ENCODE peak calls at places on chromosomes 5 and 9, in eight cellular contexts. One of them, this sample, is unnamed. For H3K4me1, the result is how much of the 10 kb centered on the place peaks cover.

GRCh38 chr9:125805057-125805456 is 57.9 kb downstream of the PBX3 start:
- DNase-seq in SK-N-SH: no peak
- DNase-seq in breast epithelium: no peak
- DNase-seq in GM23338: no peak
- DNase-seq in sigmoid colon: no peak
- DNase-seq in K562: no peak
- DNase-seq in HepG2: no peak
- DNase-seq in GM12878: no peak
- DNase-seq in this sample: no peak

GRCh38 chr5:133035224-133035623 is 8.9 kb upstream of the ZCCHC10 start:
- DNase-seq in SK-N-SH: no peak
- DNase-seq in HepG2: no peak
- DNase-seq in breast epithelium: no peak
- DNase-seq in K562: no peak
- DNase-seq in GM12878: no peak
- DNase-seq in GM23338: no peak
- DNase-seq in sigmoid colon: no peak
- DNase-seq in this sample: no peak

GRCh38 chr5:103801681-103802080 is 239.1 kb upstream of the NUDT12 start:
- DNase-seq in breast epithelium: no peak
- DNase-seq in K562: no peak
- DNase-seq in GM12878: no peak
- DNase-seq in SK-N-SH: no peak
- DNase-seq in HepG2: no peak
- DNase-seq in sigmoid colon: no peak
- DNase-seq in GM23338: no peak
- DNase-seq in this sample: no peak

GRCh38 chr5:154038241-154038603 is 488 bp downstream of the FAM114A2 start:
- DNase-seq in breast epithelium: no peak
- DNase-seq in SK-N-SH: peak
- DNase-seq in sigmoid colon: no peak
- DNase-seq in GM23338: no peak
- DNase-seq in K562: peak
- DNase-seq in HepG2: peak
- DNase-seq in GM12878: no peak
- DNase-seq in this sample: no peak

GRCh38 chr5:140205216-140205615 is 30.2 kb downstream of the CYSTM1 start:
- DNase-seq in HepG2: no peak
- DNase-seq in breast epithelium: no peak
- DNase-seq in GM12878: no peak
- DNase-seq in sigmoid colon: no peak
- DNase-seq in GM23338: no peak
- DNase-seq in SK-N-SH: no peak
- DNase-seq in K562: no peak
- DNase-seq in this sample: no peak

GRCh38 chr5:172123269-172123692 is 64.7 kb downstream of the STK10 start:
- DNase-seq in GM23338: peak
- DNase-seq in HepG2: peak
- DNase-seq in GM12878: no peak
- DNase-seq in sigmoid colon: no peak
- DNase-seq in K562: peak
- DNase-seq in SK-N-SH: peak
- DNase-seq in breast epithelium: no peak
- DNase-seq in this sample: peak

GRCh38 chr5:133359861-133360260 is 252.5 kb downstream of the FSTL4 start:
- DNase-seq in GM23338: no peak
- DNase-seq in sigmoid colon: no peak
- DNase-seq in breast epithelium: no peak
- DNase-seq in HepG2: no peak
- DNase-seq in SK-N-SH: no peak
- DNase-seq in K562: no peak
- DNase-seq in GM12878: no peak
- DNase-seq in this sample: no peak

GRCh38 chr5:117065800-117066199 is 491.2 kb upstream of the SEMA6A start:
- DNase-seq in GM12878: no peak
- DNase-seq in GM23338: no peak
- DNase-seq in sigmoid colon: no peak
- DNase-seq in K562: no peak
- DNase-seq in HepG2: no peak
- DNase-seq in breast epithelium: no peak
- DNase-seq in SK-N-SH: peak
- DNase-seq in this sample: no peak

GRCh38 chr9:37121881-37122280 is 1.5 kb downstream of the ZCCHC7 start:
- DNase-seq in HepG2: no peak
- DNase-seq in breast epithelium: no peak
- DNase-seq in K562: no peak
- DNase-seq in GM12878: no peak
- DNase-seq in GM23338: no peak
- DNase-seq in SK-N-SH: no peak
- DNase-seq in sigmoid colon: no peak
- DNase-seq in this sample: no peak

GRCh38 chr5:179186092-179186419 is 125.9 kb downstream of the ZNF354C start:
- DNase-seq in GM12878: no peak
- DNase-seq in breast epithelium: no peak
- DNase-seq in sigmoid colon: no peak
- DNase-seq in HepG2: no peak
- DNase-seq in GM23338: no peak
- DNase-seq in SK-N-SH: no peak
- DNase-seq in K562: no peak
- DNase-seq in this sample: no peak

GRCh38 chr9:4769321-4770080 is 23.2 kb upstream of the RCL1 start:
- DNase-seq in SK-N-SH: no peak
- DNase-seq in GM23338: no peak
- DNase-seq in K562: peak
- DNase-seq in breast epithelium: no peak
- DNase-seq in GM12878: no peak
- DNase-seq in HepG2: no peak
- DNase-seq in sigmoid colon: no peak
- DNase-seq in this sample: no peak

GRCh38 chr5:26625099-26625498 is 413.3 kb downstream of the CDH9 start:
- DNase-seq in HepG2: no peak
- DNase-seq in GM23338: no peak
- DNase-seq in K562: no peak
- DNase-seq in breast epithelium: no peak
- DNase-seq in GM12878: no peak
- DNase-seq in SK-N-SH: no peak
- DNase-seq in sigmoid colon: no peak
- DNase-seq in this sample: no peak

GRCh38 chr5:173099461-173099860 is 43.3 kb downstream of the CREBRF start:
- DNase-seq in GM12878: no peak
- DNase-seq in SK-N-SH: no peak
- DNase-seq in sigmoid colon: no peak
- DNase-seq in HepG2: no peak
- DNase-seq in K562: no peak
- DNase-seq in breast epithelium: no peak
- DNase-seq in GM23338: no peak
- DNase-seq in this sample: no peak

GRCh38 chr5:39759696-39760095 is 334.9 kb upstream of the DAB2 start:
- DNase-seq in SK-N-SH: no peak
- DNase-seq in GM23338: no peak
- DNase-seq in HepG2: no peak
- DNase-seq in K562: no peak
- DNase-seq in GM12878: no peak
- DNase-seq in breast epithelium: no peak
- DNase-seq in sigmoid colon: no peak
- DNase-seq in this sample: no peak

GRCh38 chr5:36173426-36173825 is 21.5 kb downstream of the SKP2 start:
- DNase-seq in HepG2: no peak
- DNase-seq in sigmoid colon: no peak
- DNase-seq in GM23338: no peak
- DNase-seq in GM12878: no peak
- DNase-seq in breast epithelium: no peak
- DNase-seq in K562: no peak
- DNase-seq in SK-N-SH: no peak
- DNase-seq in this sample: no peak
- H3K27ac ChIP-seq in HepG2: no peak
- H3K27ac ChIP-seq in sigmoid colon: no peak
- H3K27ac ChIP-seq in GM23338: no peak
- H3K27ac ChIP-seq in GM12878: no peak
- H3K27ac ChIP-seq in breast epithelium: no peak
- H3K27ac ChIP-seq in K562: no peak
- H3K27ac ChIP-seq in SK-N-SH: no peak
- H3K27ac ChIP-seq in this sample: no peak

DNA sequence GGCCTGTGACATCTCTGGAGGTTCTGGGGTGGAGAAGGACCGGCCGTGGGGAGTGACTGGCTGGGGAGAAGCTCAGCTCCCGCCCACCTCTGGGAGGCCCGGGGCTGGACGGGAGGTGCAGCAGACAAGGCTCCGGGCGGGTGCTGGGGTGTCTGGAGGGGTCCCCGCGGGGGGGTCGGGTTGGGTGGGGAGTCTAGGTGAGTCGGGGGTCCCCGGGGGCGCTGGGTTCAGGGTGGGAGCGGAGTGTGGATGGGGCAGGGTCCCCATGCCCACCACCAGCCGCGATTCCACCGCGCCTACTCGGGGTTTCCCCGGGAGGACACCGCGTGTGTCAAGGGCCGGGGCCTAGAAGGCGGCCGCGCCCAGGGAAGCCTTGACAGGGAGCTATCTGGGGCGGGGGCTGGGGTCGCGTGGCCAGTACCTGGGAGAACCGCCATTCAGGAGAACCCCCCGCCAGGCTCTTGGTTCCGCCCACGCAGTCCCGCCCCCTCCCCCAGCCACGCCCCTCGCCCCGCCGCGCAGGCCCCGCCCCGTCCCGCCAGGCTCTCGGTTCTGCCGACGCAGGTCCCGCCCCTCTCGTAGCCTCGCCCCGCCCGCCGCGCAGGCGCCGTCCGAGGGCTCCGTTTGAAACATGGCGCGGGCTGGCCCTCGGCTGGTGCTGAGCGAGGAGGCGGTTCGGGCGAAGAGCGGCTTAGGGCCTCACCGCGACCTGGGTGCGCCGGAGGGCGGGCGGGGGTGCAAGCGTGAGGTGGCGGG is at the start of gene CEP72:
- DNase-seq in sigmoid colon: peak
- DNase-seq in GM12878: peak
- DNase-seq in K562: peak
- DNase-seq in SK-N-SH: peak
- DNase-seq in breast epithelium: peak
- DNase-seq in HepG2: peak
- DNase-seq in GM23338: peak
- DNase-seq in this sample: peak
- TF ChIP-seq POLR2AphosphoS5 in sigmoid colon: peak
- TF ChIP-seq POLR2AphosphoS5 in GM12878: no peak
- TF ChIP-seq POLR2AphosphoS5 in K562: peak
- TF ChIP-seq POLR2AphosphoS5 in SK-N-SH: peak
- TF ChIP-seq POLR2AphosphoS5 in breast epithelium: no peak
- TF ChIP-seq POLR2AphosphoS5 in HepG2: peak
- TF ChIP-seq POLR2AphosphoS5 in GM23338: peak
- TF ChIP-seq POLR2AphosphoS5 in this sample: peak

DNA sequence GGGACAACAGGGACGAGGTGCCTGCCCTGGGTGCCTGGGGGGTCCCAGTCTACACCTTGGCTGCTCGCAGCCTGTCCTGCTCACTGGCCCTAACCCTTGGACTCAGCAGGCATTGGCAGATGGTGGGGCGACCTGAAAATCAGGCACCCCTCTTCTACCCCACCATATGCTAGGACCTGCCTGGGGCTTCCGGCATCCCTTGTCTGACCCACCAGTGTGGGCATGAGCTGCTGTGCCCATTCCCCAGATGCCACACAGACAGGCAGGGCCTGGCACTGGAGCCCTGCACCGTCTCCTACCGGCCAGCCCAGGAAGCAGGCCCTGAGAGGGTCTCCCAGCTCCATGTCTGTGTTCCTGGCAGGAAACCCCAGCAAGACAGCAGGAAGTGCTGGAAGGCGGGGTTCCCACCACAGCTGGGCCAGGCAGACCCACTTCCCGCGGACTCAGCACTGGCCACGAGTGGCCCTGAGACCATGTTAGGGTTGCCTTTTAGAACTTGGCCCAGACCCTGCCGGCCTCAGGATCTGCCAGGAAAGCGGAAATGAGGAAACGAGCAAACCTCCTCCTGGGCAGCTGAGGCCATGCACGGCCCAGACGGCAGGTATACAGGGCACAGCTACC is 3.1 kb downstream of the NINJ1 start:
- DNase-seq in K562: no peak
- DNase-seq in GM23338: no peak
- DNase-seq in SK-N-SH: no peak
- DNase-seq in breast epithelium: no peak
- DNase-seq in GM12878: no peak
- DNase-seq in HepG2: no peak
- DNase-seq in sigmoid colon: peak
- DNase-seq in this sample: no peak
- H3K4me1 ChIP-seq in K562: under half
- H3K4me1 ChIP-seq in GM23338: under half
- H3K4me1 ChIP-seq in SK-N-SH: half or more
- H3K4me1 ChIP-seq in breast epithelium: under half
- H3K4me1 ChIP-seq in GM12878: under half
- H3K4me1 ChIP-seq in HepG2: half or more
- H3K4me1 ChIP-seq in sigmoid colon: half or more
- H3K4me1 ChIP-seq in this sample: half or more

GRCh38 chr5:124623265-124623664 is 123.2 kb downstream of the ZNF608 start:
- DNase-seq in GM23338: no peak
- DNase-seq in SK-N-SH: no peak
- DNase-seq in GM12878: no peak
- DNase-seq in HepG2: no peak
- DNase-seq in breast epithelium: no peak
- DNase-seq in sigmoid colon: no peak
- DNase-seq in K562: no peak
- DNase-seq in this sample: no peak
- H3K27ac ChIP-seq in GM23338: no peak
- H3K27ac ChIP-seq in SK-N-SH: no peak
- H3K27ac ChIP-seq in GM12878: no peak
- H3K27ac ChIP-seq in HepG2: no peak
- H3K27ac ChIP-seq in breast epithelium: no peak
- H3K27ac ChIP-seq in sigmoid colon: no peak
- H3K27ac ChIP-seq in K562: no peak
- H3K27ac ChIP-seq in this sample: no peak

This sample was measured in stomach.